ENCODE peak calls at places on chromosomes 1 and 21, in six cellular contexts. A, O, L, Y, H and C are unnamed samples.

GRCh38 chr1:178575611-178576331 is 62.9 kb downstream of the TEX35 start:
- DNase-seq in O (peak), A (peak), L (no peak), H (no peak), Y (peak), C (no peak)

GRCh38 chr1:154326546-154327465 is 1.5 kb downstream of the ATP8B2 start:
- DNase-seq in O (peak), Y (no peak), H (peak), L (no peak), A (peak), C (no peak)

GRCh38 chr1:48523541-48523940 is 51.5 kb upstream of the SPATA6 start:
- DNase-seq in Y (no peak), L (no peak), A (no peak), H (no peak), O (peak), C (no peak)

GRCh38 chr1:28259935-28260802 is 851 bp downstream of the SESN2 start:
- DNase-seq in A (no peak), H (peak), L (peak), Y (peak), O (peak), C (peak)

GRCh38 chr1:240591552-240591951 is 20.4 kb downstream of the GREM2 start:
- DNase-seq in A (no peak), O (no peak), L (no peak), Y (no peak), H (no peak), C (no peak)

GRCh38 chr1:178572604-178573003 is 59.7 kb downstream of the TEX35 start:
- DNase-seq in Y (no peak), L (no peak), O (no peak), H (no peak), A (peak), C (no peak)

GRCh38 chr1:47438321-47439150 is 692 bp downstream of the FOXD2 start:
- DNase-seq in H (no peak), Y (no peak), O (no peak), L (no peak), A (no peak), C (peak)

GRCh38 chr1:46133946-46134345 is 1.5 kb upstream of the PIK3R3 start:
- DNase-seq in L (no peak), H (no peak), Y (no peak), O (no peak), A (peak), C (no peak)

GRCh38 chr1:24872446-24872845 is 57.6 kb downstream of the RUNX3 start:
- DNase-seq in L (no peak), Y (no peak), O (no peak), H (no peak), A (no peak), C (no peak)

GRCh38 chr1:28758420-28758819 is 21.7 kb downstream of the YTHDF2 start:
- DNase-seq in O (no peak), Y (no peak), A (no peak), L (no peak), H (no peak), C (no peak)

GRCh38 chr1:50422946-50423669 is at the start of gene DMRTA2:
- DNase-seq in A (no peak), O (peak), H (peak), Y (peak), L (no peak), C (no peak)

GRCh38 chr1:156903328-156904091 is 10.0 kb downstream of the PEAR1 start:
- DNase-seq in O (no peak), Y (no peak), A (no peak), H (no peak), L (no peak), C (no peak)

GRCh38 chr1:67019600-67020136 is 34.3 kb downstream of the SLC35D1 start:
- DNase-seq in A (no peak), L (no peak), Y (no peak), O (peak), H (peak), C (no peak)

GRCh38 chr1:35192056-35192852 is 691 bp downstream of the SFPQ start:
- DNase-seq in Y (peak), A (peak), L (peak), O (peak), H (peak), C (peak)

GRCh38 chr1:2240251-2241156 is 12.4 kb downstream of the SKI start:
- DNase-seq in A (no peak), H (peak), L (peak), O (peak), Y (no peak), C (no peak)

GRCh38 chr1:85864727-85865126 is 156.5 kb upstream of the ZNHIT6 start:
- DNase-seq in Y (no peak), A (no peak), O (no peak), L (no peak), H (no peak), C (no peak)

GRCh38 chr1:214123061-214123784 is 135.4 kb downstream of the PROX1 start:
- DNase-seq in Y (peak), L (peak), H (peak), O (peak), A (peak), C (peak)

GRCh38 chr1:100036718-100037664 is 67.2 kb downstream of the SLC35A3 start:
- DNase-seq in Y (peak), A (peak), H (peak), O (peak), L (no peak), C (no peak)

GRCh38 chr1:228364068-228364705 is 42.4 kb downstream of the TRIM11 start:
- DNase-seq in O (no peak), Y (no peak), H (no peak), A (no peak), L (no peak), C (no peak)

GRCh38 chr1:184469391-184469790 is 82.6 kb downstream of the C1orf21 start:
- DNase-seq in A (no peak), Y (no peak), L (no peak), H (no peak), O (no peak), C (no peak)

GRCh38 chr1:231803353-231803752 is 176.8 kb downstream of the DISC1 start:
- DNase-seq in H (peak), O (no peak), A (no peak), L (no peak), Y (no peak), C (no peak)

GRCh38 chr1:44664730-44665370 is 9.4 kb downstream of the TMEM53 start:
- DNase-seq in Y (no peak), O (no peak), H (no peak), A (no peak), L (no peak), C (no peak)

GRCh38 chr1:8094481-8095241 is 68.6 kb upstream of the ERRFI1 start:
- DNase-seq in O (peak), A (no peak), L (no peak), H (peak), Y (no peak), C (no peak)

GRCh38 chr1:7639435-7640131 is 131.5 kb upstream of the VAMP3 start:
- DNase-seq in H (no peak), O (no peak), Y (no peak), L (no peak), A (no peak), C (no peak)

GRCh38 chr1:7679873-7680790 is 91.0 kb upstream of the VAMP3 start:
- DNase-seq in A (no peak), Y (peak), O (no peak), L (peak), H (peak), C (peak)

GRCh38 chr1:17892225-17892624 is 137.1 kb downstream of the ACTL8 start:
- DNase-seq in Y (no peak), A (no peak), H (no peak), O (no peak), L (no peak), C (no peak)

GRCh38 chr1:2044510-2045319 is 5.5 kb upstream of the PRKCZ start:
- DNase-seq in L (peak), A (peak), O (peak), Y (peak), H (peak), C (peak)

GRCh38 chr1:208461680-208462079 is 217.5 kb upstream of the PLXNA2 start:
- DNase-seq in O (peak), L (no peak), H (no peak), A (peak), Y (no peak), C (no peak)

GRCh38 chr21:28885853-28886177 is 106.9 kb downstream of the LTN1 start:
- DNase-seq in Y (no peak), H (peak), O (no peak), A (no peak), L (no peak), C (no peak)

GRCh38 chr1:70509996-70510876 is 99.2 kb downstream of the CTH start:
- DNase-seq in A (peak), L (no peak), Y (peak), H (peak), O (peak), C (peak)

GRCh38 chr1:221723918-221724263 is 18.0 kb downstream of the DUSP10 start:
- DNase-seq in A (no peak), L (no peak), Y (no peak), H (no peak), O (peak), C (no peak)